ENCODE peak calls at places on chromosomes 11 and 22, in five cellular contexts. P, C, T, B and Q are unnamed samples.

GRCh38 chr11:132367293-132367692 is 996.9 kb downstream of the NTM start:
- ATAC-seq in P (no peak), C (no peak), T (no peak), B (no peak), Q (no peak)

GRCh38 chr11:69969890-69970784 is 108.0 kb upstream of the ANO1 start:
- ATAC-seq in C (no peak), T (peak; percentile 34), B (peak; percentile 21), P (no peak), Q (no peak)

GRCh38 chr22:34801221-34801620 is 264.7 kb upstream of the ISX start:
- ATAC-seq in T (no peak), P (no peak), C (no peak), B (no peak), Q (no peak)

GRCh38 chr11:112128483-112129121 is 35.3 kb downstream of the IL18 start:
- ATAC-seq in B (no peak), T (no peak), C (peak; percentile 96), P (no peak), Q (no peak)

GRCh38 chr11:66614073-66614472 is 2.4 kb upstream of the RBM14 start:
- ATAC-seq in C (no peak), T (no peak), P (no peak), B (no peak), Q (no peak)

GRCh38 chr11:12542186-12542935 is 131.9 kb upstream of the TEAD1 start:
- ATAC-seq in T (no peak), P (no peak), C (no peak), B (no peak), Q (no peak)

GRCh38 chr11:64355078-64355940 is 3.7 kb upstream of the RPS6KA4 start:
- ATAC-seq in P (peak; percentile 54), B (peak; percentile 65), C (peak; percentile 67), T (peak; percentile 25), Q (peak; percentile 35)

GRCh38 chr22:29330753-29331152 is 15.3 kb upstream of the RASL10A start:
- ATAC-seq in C (no peak), P (no peak), T (no peak), B (no peak), Q (no peak)

GRCh38 chr11:62553839-62554361 is 7.3 kb upstream of the AHNAK start:
- ATAC-seq in C (peak; percentile 1), B (no peak), T (no peak), P (no peak), Q (no peak)

GRCh38 chr11:8032576-8033311 is 45.6 kb downstream of the EIF3F start:
- ATAC-seq in T (peak; percentile 32), P (no peak), B (no peak), C (peak; percentile 11), Q (no peak)

GRCh38 chr11:45994421-45995341 is 72.2 kb downstream of the LARGE2 start:
- ATAC-seq in P (no peak), C (peak; percentile 64), T (peak; percentile 62), B (no peak), Q (no peak)

GRCh38 chr11:78812513-78813293 is 238.0 kb upstream of the NARS2 start:
- ATAC-seq in T (no peak), C (no peak), P (no peak), B (peak; percentile 28), Q (no peak)

GRCh38 chr11:65866524-65867283 is 5.9 kb downstream of the EFEMP2 start:
- ATAC-seq in B (no peak), T (no peak), C (no peak), P (no peak), Q (no peak)

GRCh38 chr11:86202013-86202336 is 42.6 kb upstream of the EED start:
- ATAC-seq in B (peak; percentile 58), P (peak; percentile 45), T (peak; percentile 95), C (no peak), Q (peak; percentile 67)

GRCh38 chr11:104668797-104669463 is 229.3 kb downstream of the CASP12 start:
- ATAC-seq in C (peak; percentile 83), T (peak; percentile 86), P (no peak), B (no peak), Q (no peak)

GRCh38 chr22:24367841-24368240 is 59.6 kb upstream of the ADORA2A start:
- ATAC-seq in C (peak; percentile 74), B (no peak), P (no peak), T (no peak), Q (no peak)

GRCh38 chr22:22698263-22698750 is 53.9 kb downstream of the GGTLC2 start:
- ATAC-seq in B (peak; percentile 98), T (no peak), P (no peak), C (no peak), Q (peak; percentile 88)

GRCh38 chr22:39979048-39979447 is 15.7 kb upstream of the FAM83F start:
- ATAC-seq in B (no peak), P (no peak), T (peak; percentile 49), C (no peak), Q (no peak)

GRCh38 chr11:102120006-102120405 is 9.8 kb downstream of the YAP1 start:
- ATAC-seq in T (no peak), C (peak; percentile 13), P (no peak), B (no peak), Q (no peak)

GRCh38 chr22:36164621-36165020 is 4.1 kb upstream of the APOL3 start:
- ATAC-seq in C (no peak), B (no peak), P (no peak), T (no peak), Q (no peak)

GRCh38 chr11:32088117-32088941 is 2.5 kb upstream of the RCN1 start:
- ATAC-seq in C (peak; percentile 5), P (peak; percentile 27), B (no peak), T (peak; percentile 65), Q (no peak)

GRCh38 chr22:17369553-17370035 is 334 bp downstream of the CECR2 start:
- ATAC-seq in P (peak; percentile 45), B (peak; percentile 70), C (no peak), T (peak; percentile 64), Q (peak; percentile 65)

GRCh38 chr11:95655544-95655943 is 134.0 kb downstream of the FAM76B start:
- ATAC-seq in P (no peak), B (no peak), T (no peak), C (no peak), Q (no peak)

GRCh38 chr11:65506770-65507485 is 8.1 kb downstream of the MALAT1 start:
- ATAC-seq in C (peak; percentile 14), P (peak; percentile 8), T (peak; percentile 44), B (peak; percentile 58), Q (peak; percentile 77)

GRCh38 chr22:21621891-21622623 is 7.8 kb downstream of the YDJC start:
- ATAC-seq in T (no peak), C (no peak), B (no peak), P (no peak), Q (no peak)

GRCh38 chr11:117931971-117932370 is 2.8 kb upstream of the TMPRSS13 start:
- ATAC-seq in C (no peak), B (peak; percentile 52), P (no peak), T (peak; percentile 49), Q (no peak)

GRCh38 chr11:42923651-42924050 is 388.1 kb upstream of the API5 start:
- ATAC-seq in C (no peak), B (no peak), T (no peak), P (no peak), Q (no peak)

GRCh38 chr11:62054484-62055121 is 69.2 kb upstream of the INCENP start:
- ATAC-seq in P (no peak), T (no peak), C (no peak), B (no peak), Q (no peak)

GRCh38 chr11:73195191-73196007 is 22.7 kb upstream of the P2RY2 start:
- ATAC-seq in T (no peak), B (no peak), P (no peak), C (peak; percentile 40), Q (no peak)

GRCh38 chr22:48781391-48781790 is 1046.3 kb downstream of the BRD1 start:
- ATAC-seq in B (no peak), P (no peak), C (no peak), T (no peak), Q (no peak)

GRCh38 chr11:45161252-45162063 is 15.0 kb downstream of the PRDM11 start:
- ATAC-seq in C (peak; percentile 9), B (no peak), T (no peak), P (peak; percentile 45), Q (no peak)

GRCh38 chr22:43446881-43447280 is 35.1 kb downstream of the MPPED1 start:
- ATAC-seq in C (no peak), B (no peak), P (no peak), T (no peak), Q (no peak)

GRCh38 chr11:71252782-71253730 is 679 bp upstream of the SHANK2 start:
- ATAC-seq in C (no peak), P (no peak), T (no peak), B (no peak), Q (no peak)